ENCODE peak calls at places on chromosomes 7 and 10, in eight cellular contexts. I, V, E, B, Z, K, T and G are unnamed samples.

GRCh38 chr10:122149138-122149606 is 121.9 kb upstream of the BTBD16 start:
- DNase-seq in B (no peak), V (peak), K (peak), I (peak), T (no peak), E (peak), Z (no peak), G (peak)

GRCh38 chr7:133556553-133556952 is 303.7 kb downstream of the EXOC4 start:
- DNase-seq in T (no peak), E (no peak), Z (no peak), V (no peak), B (no peak), K (no peak), I (no peak), G (no peak)

GRCh38 chr10:58373446-58373834 is 11.8 kb upstream of the TFAM start:
- DNase-seq in I (no peak), Z (no peak), E (no peak), B (no peak), T (peak), K (no peak), V (peak), G (no peak)

GRCh38 chr10:6337382-6337781 is 134.7 kb downstream of the PFKFB3 start:
- DNase-seq in B (no peak), K (no peak), I (no peak), V (peak), E (no peak), Z (no peak), T (no peak), G (peak)

GRCh38 chr7:88184848-88185304 is 35.0 kb downstream of the SRI start:
- DNase-seq in Z (no peak), E (no peak), I (peak), B (no peak), K (no peak), V (peak), T (peak), G (peak)

GRCh38 chr7:104271948-104272347 is 56.5 kb upstream of the LHFPL3 start:
- DNase-seq in V (no peak), I (no peak), E (no peak), K (no peak), Z (no peak), T (no peak), B (no peak), G (no peak)

GRCh38 chr7:98238076-98238475 is 14.0 kb downstream of the TECPR1 start:
- DNase-seq in T (no peak), B (no peak), Z (no peak), V (no peak), K (no peak), E (no peak), I (no peak), G (no peak)

GRCh38 chr10:4543943-4544540 is 282.0 kb upstream of the AKR1E2 start:
- DNase-seq in V (no peak), B (no peak), E (no peak), I (no peak), T (no peak), Z (no peak), K (no peak), G (no peak)

GRCh38 chr7:116380030-116380429 is 119.5 kb upstream of the CAV2 start:
- DNase-seq in I (no peak), T (no peak), Z (no peak), K (no peak), V (peak), B (no peak), E (no peak), G (peak)

GRCh38 chr10:132492323-132493035 is 45.1 kb upstream of the INPP5A start:
- DNase-seq in T (no peak), E (no peak), K (no peak), I (peak), V (no peak), B (no peak), Z (no peak), G (no peak)

GRCh38 chr7:22393825-22394458 is 37.0 kb upstream of the RAPGEF5 start:
- DNase-seq in Z (no peak), K (no peak), E (no peak), I (no peak), B (no peak), T (no peak), V (peak), G (peak)

GRCh38 chr7:92802398-92802797 is 34.0 kb downstream of the CDK6 start:
- DNase-seq in B (no peak), I (no peak), K (no peak), E (no peak), V (no peak), T (no peak), Z (no peak), G (no peak)

GRCh38 chr10:97278491-97278989 is 13.9 kb downstream of the ARHGAP19 start:
- DNase-seq in Z (peak), B (peak), T (peak), K (no peak), I (no peak), V (peak), E (peak), G (peak)

GRCh38 chr10:126135177-126135576 is 238.8 kb downstream of the FANK1 start:
- DNase-seq in T (peak), I (no peak), B (no peak), Z (no peak), K (no peak), E (peak), V (peak), G (peak)

GRCh38 chr7:15305002-15305600 is 256.7 kb downstream of the AGMO start:
- DNase-seq in V (peak), T (peak), Z (peak), B (peak), I (peak), K (no peak), E (no peak), G (peak)

GRCh38 chr10:4330626-4331025 is 495.4 kb upstream of the AKR1E2 start:
- DNase-seq in E (no peak), V (no peak), K (no peak), Z (no peak), B (no peak), T (no peak), I (no peak), G (no peak)

GRCh38 chr10:111344804-111345203 is 268.0 kb downstream of the ADRA2A start:
- DNase-seq in T (no peak), K (no peak), E (peak), Z (no peak), V (peak), B (no peak), I (no peak), G (no peak)

GRCh38 chr7:42766810-42767423 is 145.0 kb downstream of the C7orf25 start:
- DNase-seq in T (no peak), E (no peak), V (no peak), Z (no peak), I (no peak), B (no peak), K (no peak), G (no peak)

GRCh38 chr10:23999445-23999844 is 209.5 kb upstream of the KIAA1217 start:
- DNase-seq in I (no peak), T (no peak), B (no peak), V (no peak), Z (no peak), E (no peak), K (no peak), G (no peak)

GRCh38 chr10:24000271-24000813 is 208.6 kb upstream of the KIAA1217 start:
- DNase-seq in K (no peak), I (no peak), Z (no peak), V (no peak), B (no peak), T (no peak), E (no peak), G (no peak)

DNA sequence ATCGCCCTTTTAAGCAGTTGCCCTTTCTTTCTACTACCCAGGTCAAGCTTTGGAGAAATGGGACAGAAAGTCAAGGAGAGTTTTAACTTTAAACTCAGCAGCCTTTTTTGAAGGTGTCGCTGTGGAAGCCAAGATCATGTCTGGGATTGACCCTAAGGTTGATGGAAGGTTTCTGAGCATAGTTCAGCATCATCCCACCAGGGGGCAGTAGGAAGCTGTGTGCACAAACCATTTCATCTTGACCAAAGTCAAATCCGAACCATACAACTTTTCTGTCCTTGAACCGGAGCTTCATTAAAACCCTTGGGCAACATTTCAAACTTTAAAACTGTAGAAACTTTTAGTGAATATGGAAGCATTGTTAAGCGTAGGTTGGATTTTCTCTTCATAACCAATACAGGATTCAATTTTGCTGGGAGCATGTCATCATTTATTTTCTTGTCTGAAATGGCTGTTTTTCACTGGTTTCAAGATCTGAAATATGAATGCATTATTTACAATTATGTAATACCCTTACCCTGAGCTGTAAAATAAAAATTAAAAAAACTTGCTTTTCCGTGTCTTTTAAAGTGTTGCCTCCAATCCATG is 214.4 kb upstream of the KIAA1217 start:
- DNase-seq in T (peak), V (peak), I (peak), Z (peak), E (peak), B (peak), K (no peak), G (peak)
- H3K4me3 ChIP-seq in T (no peak), V (no peak), I (no peak), Z (no peak), E (no peak), B (no peak), K (no peak), G (no peak)

GRCh38 chr10:15088428-15089261 is at the start of gene ACBD7:
- DNase-seq in K (peak), V (peak), I (peak), Z (peak), T (peak), B (peak), E (peak), G (peak)

GRCh38 chr10:15084502-15084922 is 4.1 kb downstream of the ACBD7 start:
- DNase-seq in V (peak), Z (no peak), E (peak), T (peak), B (peak), I (peak), K (no peak), G (peak)

GRCh38 chr10:15083674-15084501 is 4.7 kb downstream of the ACBD7 start:
- DNase-seq in Z (no peak), K (no peak), E (no peak), B (no peak), I (no peak), V (no peak), T (no peak), G (no peak)
- H3K4me3 ChIP-seq in Z (no peak), K (peak), E (no peak), B (peak), I (peak), V (peak), T (peak), G (no peak)

GRCh38 chr10:15197276-15197675 is 28.8 kb upstream of the NMT2 start:
- DNase-seq in K (no peak), B (no peak), E (no peak), V (peak), T (peak), I (no peak), Z (no peak), G (no peak)

GRCh38 chr10:15197911-15198310 is 29.4 kb upstream of the NMT2 start:
- DNase-seq in I (no peak), Z (no peak), T (no peak), V (no peak), K (no peak), B (no peak), E (no peak), G (no peak)

GRCh38 chr10:15200626-15201025 is 32.1 kb upstream of the NMT2 start:
- DNase-seq in T (peak), B (no peak), V (peak), K (no peak), E (peak), I (no peak), Z (no peak), G (peak)

GRCh38 chr10:15201589-15202300 is 33.3 kb upstream of the NMT2 start:
- DNase-seq in I (no peak), E (no peak), Z (no peak), B (no peak), K (no peak), T (peak), V (peak), G (peak)

DNA sequence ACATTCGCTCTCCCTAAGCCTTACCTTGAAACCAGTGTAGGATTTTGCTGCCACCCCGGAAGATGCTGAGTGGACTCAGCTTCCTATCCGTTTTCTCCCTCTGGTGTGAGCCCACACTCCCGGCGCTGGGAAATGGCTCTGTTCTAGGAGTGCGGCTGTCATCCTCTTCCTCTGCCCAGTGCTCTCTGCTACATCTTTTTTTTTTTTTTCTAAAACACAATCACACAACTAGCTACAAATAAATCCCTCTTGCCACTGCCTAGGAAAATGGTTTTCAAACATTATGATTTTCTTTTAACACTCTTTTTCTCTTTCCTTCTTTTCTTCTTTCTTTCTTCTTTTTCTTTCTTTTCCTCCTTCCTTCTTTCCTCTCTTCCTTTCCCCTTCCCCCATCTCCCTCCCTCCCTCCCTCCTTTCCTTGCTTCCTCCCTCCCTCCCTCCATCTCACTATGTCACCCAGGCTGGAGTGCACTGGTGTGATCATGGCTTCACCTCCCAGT is 27.9 kb upstream of the NMT2 start:
- DNase-seq in T (no peak), K (no peak), V (no peak), Z (peak), E (peak), I (no peak), B (no peak), G (no peak)
- H3K4me3 ChIP-seq in T (no peak), K (peak), V (no peak), Z (peak), E (peak), I (peak), B (no peak), G (no peak)

GRCh38 chr10:114172776-114173555 is 1.0 kb downstream of the CCDC186 start:
- DNase-seq in T (no peak), I (no peak), Z (no peak), E (no peak), K (no peak), B (no peak), V (peak), G (no peak)

GRCh38 chr10:114175667-114176066 is 1.7 kb upstream of the CCDC186 start:
- DNase-seq in I (no peak), T (no peak), E (no peak), V (no peak), B (no peak), K (no peak), Z (no peak), G (no peak)

GRCh38 chr10:114174462-114175190 is 623 bp upstream of the CCDC186 start:
- DNase-seq in I (peak), Z (no peak), E (no peak), T (no peak), K (no peak), V (peak), B (peak), G (no peak)

GRCh38 chr10:114173680-114174461 is at the start of gene CCDC186:
- DNase-seq in K (peak), E (peak), B (peak), V (peak), I (peak), T (peak), Z (peak), G (peak)

GRCh38 chr10:114172241-114172640 is 1.8 kb downstream of the CCDC186 start:
- DNase-seq in K (no peak), V (peak), E (no peak), Z (no peak), I (no peak), T (no peak), B (no peak), G (peak)
- H3K4me3 ChIP-seq in K (peak), V (no peak), E (no peak), Z (peak), I (peak), T (peak), B (peak), G (peak)

GRCh38 chr7:44473295-44473694 is 17.2 kb downstream of the NUDCD3 start:
- DNase-seq in E (no peak), K (no peak), T (peak), B (no peak), V (peak), I (no peak), Z (no peak), G (peak)
- H3K4me3 ChIP-seq in E (no peak), K (no peak), T (no peak), B (no peak), V (no peak), I (no peak), Z (no peak), G (no peak)

DNA sequence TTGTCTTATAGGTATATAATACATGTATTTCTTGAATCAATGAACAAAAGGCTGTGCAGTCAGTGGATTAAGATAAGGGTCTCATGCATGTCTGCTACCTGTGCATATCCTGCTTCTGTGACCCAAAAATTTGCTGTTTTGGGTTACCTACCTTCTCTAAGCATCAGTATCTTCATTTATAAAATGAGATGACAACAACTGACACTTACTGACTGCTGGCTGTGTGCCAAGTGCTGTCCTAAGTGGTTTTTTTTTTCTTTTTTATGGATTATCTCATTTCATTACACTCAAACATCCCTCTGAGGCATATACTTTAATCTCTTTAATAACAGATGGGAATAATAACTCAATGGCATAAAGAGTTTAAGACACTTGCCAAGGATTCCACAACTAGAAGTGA is 2.1 kb downstream of the PDK4 start:
- DNase-seq in Z (no peak), B (no peak), T (no peak), I (no peak), E (no peak), K (no peak), V (no peak), G (no peak)
- H3K4me3 ChIP-seq in Z (no peak), B (no peak), T (no peak), I (peak), E (no peak), K (peak), V (peak), G (no peak)

DNA sequence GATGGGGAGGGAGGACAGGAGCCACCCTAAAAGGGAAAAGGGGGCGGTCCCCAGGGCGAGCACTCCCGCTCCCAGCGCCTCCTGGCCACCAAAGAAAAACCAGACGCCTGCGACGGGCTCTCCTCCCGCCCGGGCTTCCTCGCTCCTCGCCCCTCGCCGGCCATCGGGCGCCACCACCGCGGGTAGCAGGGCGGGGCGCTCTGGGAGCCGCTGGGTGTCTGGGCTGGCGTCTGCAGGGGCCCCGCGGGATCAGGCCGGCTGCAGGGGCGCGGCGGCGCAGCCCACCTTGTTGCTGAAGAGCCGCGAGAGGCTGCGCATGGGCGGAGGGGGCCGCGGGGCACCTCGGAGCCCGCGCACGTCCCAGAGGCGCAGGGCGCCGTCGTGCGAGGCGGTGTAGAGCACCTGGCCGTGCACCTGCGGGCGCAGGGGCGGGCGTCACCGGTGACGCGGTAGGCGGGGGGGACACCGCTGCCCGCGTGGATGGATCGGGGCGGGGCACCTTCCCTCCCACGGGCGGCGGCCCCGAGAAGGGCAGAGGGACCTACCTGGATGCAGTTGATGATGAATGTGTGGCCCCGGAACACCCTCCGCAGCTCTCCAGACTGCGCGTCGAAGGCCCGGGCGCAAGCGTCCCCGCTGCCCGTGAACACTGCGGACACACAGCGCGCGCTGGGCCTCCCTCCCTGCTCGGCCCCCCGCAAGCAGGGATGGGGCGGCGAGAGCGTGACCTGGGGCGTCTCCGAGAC is 28.3 kb downstream of the WDR86 start:
- DNase-seq in B (no peak), E (peak), V (no peak), T (no peak), I (no peak), K (peak), Z (no peak), G (peak)
- H3K4me3 ChIP-seq in B (no peak), E (peak), V (no peak), T (no peak), I (peak), K (peak), Z (no peak), G (peak)

DNA sequence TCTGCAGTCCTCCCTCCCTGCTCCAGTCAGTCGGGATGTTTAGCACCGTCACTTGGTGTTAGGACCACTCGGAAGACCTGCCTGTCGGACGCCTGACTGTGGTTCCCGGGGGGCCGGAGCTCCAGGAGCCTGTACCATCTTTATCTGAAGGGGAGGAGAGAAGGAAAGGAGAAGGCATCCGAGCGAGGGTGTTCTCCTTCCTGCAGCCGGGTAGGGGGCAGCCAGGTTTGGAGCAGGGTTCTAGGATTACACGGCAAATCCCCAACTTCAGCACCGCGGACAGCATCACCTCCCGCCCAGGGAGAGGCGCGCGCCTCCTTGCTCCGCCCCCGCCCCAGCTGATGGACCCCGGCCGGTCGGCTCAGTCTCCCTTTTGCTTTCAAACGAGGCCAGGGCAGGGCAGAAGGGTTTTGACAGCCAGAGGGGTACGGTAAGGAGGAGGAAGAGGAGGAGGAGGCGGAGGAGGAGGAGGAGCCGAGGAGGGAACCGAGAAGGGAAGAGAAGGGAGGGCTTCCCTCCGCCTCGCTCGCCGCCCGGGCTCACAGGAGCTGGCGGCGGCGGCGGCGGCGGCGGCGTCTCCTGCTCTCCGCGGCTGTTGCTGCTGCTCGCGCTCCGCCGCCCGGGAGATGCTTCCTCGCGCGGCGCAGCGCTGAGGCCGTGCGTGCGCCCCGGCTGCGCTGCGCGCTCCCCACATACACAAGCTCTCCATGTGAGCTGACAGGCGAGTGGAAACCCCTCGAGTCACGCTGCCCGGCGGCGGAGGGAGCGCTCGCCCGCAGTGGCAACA is 743 bp upstream of the CNTNAP2 start:
- DNase-seq in K (peak), V (peak), T (peak), Z (peak), E (peak), B (no peak), I (peak), G (peak)
- H3K4me3 ChIP-seq in K (peak), V (peak), T (peak), Z (peak), E (peak), B (no peak), I (peak), G (peak)

GRCh38 chr7:157907998-157908782 is 571.4 kb downstream of the DNAJB6 start:
- DNase-seq in K (no peak), B (no peak), T (no peak), Z (no peak), E (no peak), I (no peak), V (no peak), G (no peak)
- H3K4me3 ChIP-seq in K (no peak), B (no peak), T (no peak), Z (no peak), E (no peak), I (no peak), V (no peak), G (no peak)